ENCODE peak calls at places on chromosomes 12 and 14, in six cellular contexts. One of them, this sample, is unnamed.

GRCh38 chr12:27535318-27535717 is 11.3 kb downstream of the PPFIBP1 start:
- DNase-seq in tibial artery: no peak
- DNase-seq in lung: no peak
- DNase-seq in CD8-positive, alpha-beta memory T cell: no peak
- DNase-seq in HL-60: no peak
- DNase-seq in lower lobe of right lung: no peak
- DNase-seq in this sample: no peak

GRCh38 chr14:38774162-38774561 is 328.9 kb downstream of the SEC23A start:
- DNase-seq in tibial artery: no peak
- DNase-seq in lung: no peak
- DNase-seq in CD8-positive, alpha-beta memory T cell: no peak
- DNase-seq in HL-60: no peak
- DNase-seq in lower lobe of right lung: no peak
- DNase-seq in this sample: no peak

GRCh38 chr12:18250313-18250916 is 10.9 kb upstream of the PIK3C2G start:
- DNase-seq in tibial artery: no peak
- DNase-seq in lung: no peak
- DNase-seq in CD8-positive, alpha-beta memory T cell: no peak
- DNase-seq in HL-60: peak
- DNase-seq in lower lobe of right lung: no peak
- DNase-seq in this sample: no peak

GRCh38 chr12:102093319-102093718 is 26.6 kb downstream of the NUP37 start:
- DNase-seq in tibial artery: no peak
- DNase-seq in lung: no peak
- DNase-seq in CD8-positive, alpha-beta memory T cell: no peak
- DNase-seq in HL-60: no peak
- DNase-seq in lower lobe of right lung: no peak
- DNase-seq in this sample: no peak

GRCh38 chr12:106317406-106318082 is 15.0 kb downstream of the TCP11L2 start:
- DNase-seq in tibial artery: no peak
- DNase-seq in lung: no peak
- DNase-seq in CD8-positive, alpha-beta memory T cell: no peak
- DNase-seq in HL-60: no peak
- DNase-seq in lower lobe of right lung: no peak
- DNase-seq in this sample: no peak

GRCh38 chr14:29458547-29458946 is 469.1 kb downstream of the PRKD1 start:
- DNase-seq in tibial artery: no peak
- DNase-seq in lung: no peak
- DNase-seq in CD8-positive, alpha-beta memory T cell: no peak
- DNase-seq in HL-60: no peak
- DNase-seq in lower lobe of right lung: no peak
- DNase-seq in this sample: no peak

GRCh38 chr12:42588981-42589464 is 523 bp downstream of the PRICKLE1 start:
- DNase-seq in tibial artery: peak
- DNase-seq in lung: peak
- DNase-seq in CD8-positive, alpha-beta memory T cell: no peak
- DNase-seq in HL-60: peak
- DNase-seq in lower lobe of right lung: no peak
- DNase-seq in this sample: no peak

GRCh38 chr12:46400406-46400805 is 27.8 kb upstream of the SLC38A2 start:
- DNase-seq in tibial artery: no peak
- DNase-seq in lung: no peak
- DNase-seq in CD8-positive, alpha-beta memory T cell: no peak
- DNase-seq in HL-60: no peak
- DNase-seq in lower lobe of right lung: no peak
- DNase-seq in this sample: no peak

GRCh38 chr12:20513189-20513588 is 144.9 kb downstream of the PDE3A start:
- DNase-seq in tibial artery: no peak
- DNase-seq in lung: no peak
- DNase-seq in CD8-positive, alpha-beta memory T cell: no peak
- DNase-seq in HL-60: no peak
- DNase-seq in lower lobe of right lung: no peak
- DNase-seq in this sample: no peak

GRCh38 chr14:64683264-64683663 is 21.0 kb upstream of the PLEKHG3 start:
- DNase-seq in tibial artery: peak
- DNase-seq in lung: no peak
- DNase-seq in CD8-positive, alpha-beta memory T cell: no peak
- DNase-seq in HL-60: no peak
- DNase-seq in lower lobe of right lung: no peak
- DNase-seq in this sample: peak

DNA sequence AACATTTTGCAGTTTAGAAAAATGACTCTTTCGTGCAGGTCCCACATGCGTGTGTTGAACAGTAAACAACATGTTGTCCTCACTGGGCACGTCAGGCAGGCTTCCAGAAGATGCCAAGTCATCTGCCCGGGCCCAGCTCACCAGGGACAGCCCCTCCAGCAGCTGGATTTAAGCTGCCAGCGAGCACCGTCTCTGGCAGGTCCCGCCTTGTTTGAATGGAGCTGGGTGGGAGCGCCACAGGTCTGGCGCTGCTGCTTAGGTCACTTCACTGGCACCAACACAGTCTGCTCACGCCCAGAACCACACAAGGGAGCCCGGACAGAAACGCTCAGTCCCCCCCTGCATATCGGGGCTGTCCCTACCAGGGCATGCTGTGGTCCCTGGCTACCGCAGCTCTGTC is 33.1 kb upstream of the MMP17 start:
- DNase-seq in tibial artery: no peak
- DNase-seq in lung: no peak
- DNase-seq in CD8-positive, alpha-beta memory T cell: no peak
- DNase-seq in HL-60: no peak
- DNase-seq in lower lobe of right lung: no peak
- DNase-seq in this sample: no peak
- H3K27ac ChIP-seq in tibial artery: no peak
- H3K27ac ChIP-seq in lung: no peak
- H3K27ac ChIP-seq in CD8-positive, alpha-beta memory T cell: no peak
- H3K27ac ChIP-seq in HL-60: no peak
- H3K27ac ChIP-seq in lower lobe of right lung: no peak
- H3K27ac ChIP-seq in this sample: peak

GRCh38 chr12:112905451-112906089 is 1.2 kb upstream of the OAS1 start:
- DNase-seq in tibial artery: no peak
- DNase-seq in lung: no peak
- DNase-seq in CD8-positive, alpha-beta memory T cell: no peak
- DNase-seq in HL-60: no peak
- DNase-seq in lower lobe of right lung: no peak
- DNase-seq in this sample: no peak
- H3K27ac ChIP-seq in tibial artery: no peak
- H3K27ac ChIP-seq in lung: no peak
- H3K27ac ChIP-seq in CD8-positive, alpha-beta memory T cell: no peak
- H3K27ac ChIP-seq in HL-60: no peak
- H3K27ac ChIP-seq in lower lobe of right lung: no peak
- H3K27ac ChIP-seq in this sample: no peak

DNA sequence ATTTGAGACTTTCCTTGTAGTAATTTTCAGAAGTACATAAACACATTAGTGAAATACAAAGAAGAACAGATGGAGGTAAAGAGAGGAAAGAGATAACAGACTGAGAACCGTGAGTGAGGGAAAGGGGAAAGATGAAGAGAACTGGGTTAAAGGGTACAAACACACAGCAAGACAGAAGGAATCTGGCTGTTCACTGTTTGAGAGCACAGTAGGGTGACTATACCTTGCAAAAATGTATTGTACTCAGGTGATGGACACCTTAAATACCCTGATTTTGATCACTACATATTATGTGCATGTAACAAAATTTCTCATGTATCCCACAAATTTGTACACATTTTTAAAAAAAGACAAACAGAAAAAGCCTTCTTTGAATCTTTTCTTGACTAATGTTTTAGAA is 2.7 kb upstream of the TRHDE start:
- DNase-seq in tibial artery: no peak
- DNase-seq in lung: no peak
- DNase-seq in CD8-positive, alpha-beta memory T cell: no peak
- DNase-seq in HL-60: no peak
- DNase-seq in lower lobe of right lung: no peak
- DNase-seq in this sample: no peak
- H3K27ac ChIP-seq in tibial artery: no peak
- H3K27ac ChIP-seq in lung: no peak
- H3K27ac ChIP-seq in CD8-positive, alpha-beta memory T cell: no peak
- H3K27ac ChIP-seq in HL-60: no peak
- H3K27ac ChIP-seq in lower lobe of right lung: no peak
- H3K27ac ChIP-seq in this sample: no peak

GRCh38 chr12:92145481-92145730 is 240 bp downstream of the BTG1 start:
- DNase-seq in tibial artery: no peak
- DNase-seq in lung: no peak
- DNase-seq in CD8-positive, alpha-beta memory T cell: no peak
- DNase-seq in HL-60: peak
- DNase-seq in lower lobe of right lung: no peak
- DNase-seq in this sample: no peak
- H3K27ac ChIP-seq in tibial artery: peak
- H3K27ac ChIP-seq in lung: peak
- H3K27ac ChIP-seq in CD8-positive, alpha-beta memory T cell: peak
- H3K27ac ChIP-seq in HL-60: peak
- H3K27ac ChIP-seq in lower lobe of right lung: peak
- H3K27ac ChIP-seq in this sample: peak

GRCh38 chr14:54771411-54772027 is 131.1 kb downstream of the GCH1 start:
- DNase-seq in tibial artery: no peak
- DNase-seq in lung: no peak
- DNase-seq in CD8-positive, alpha-beta memory T cell: no peak
- DNase-seq in HL-60: no peak
- DNase-seq in lower lobe of right lung: no peak
- DNase-seq in this sample: no peak

GRCh38 chr14:54767450-54767849 is 135.2 kb downstream of the GCH1 start:
- DNase-seq in tibial artery: peak
- DNase-seq in lung: no peak
- DNase-seq in CD8-positive, alpha-beta memory T cell: no peak
- DNase-seq in HL-60: no peak
- DNase-seq in lower lobe of right lung: no peak
- DNase-seq in this sample: no peak

GRCh38 chr14:54768501-54768900 is 134.1 kb downstream of the GCH1 start:
- DNase-seq in tibial artery: no peak
- DNase-seq in lung: no peak
- DNase-seq in CD8-positive, alpha-beta memory T cell: no peak
- DNase-seq in HL-60: no peak
- DNase-seq in lower lobe of right lung: no peak
- DNase-seq in this sample: no peak

GRCh38 chr14:54772451-54772881 is 130.2 kb downstream of the GCH1 start:
- DNase-seq in tibial artery: no peak
- DNase-seq in lung: no peak
- DNase-seq in CD8-positive, alpha-beta memory T cell: no peak
- DNase-seq in HL-60: no peak
- DNase-seq in lower lobe of right lung: no peak
- DNase-seq in this sample: no peak

DNA sequence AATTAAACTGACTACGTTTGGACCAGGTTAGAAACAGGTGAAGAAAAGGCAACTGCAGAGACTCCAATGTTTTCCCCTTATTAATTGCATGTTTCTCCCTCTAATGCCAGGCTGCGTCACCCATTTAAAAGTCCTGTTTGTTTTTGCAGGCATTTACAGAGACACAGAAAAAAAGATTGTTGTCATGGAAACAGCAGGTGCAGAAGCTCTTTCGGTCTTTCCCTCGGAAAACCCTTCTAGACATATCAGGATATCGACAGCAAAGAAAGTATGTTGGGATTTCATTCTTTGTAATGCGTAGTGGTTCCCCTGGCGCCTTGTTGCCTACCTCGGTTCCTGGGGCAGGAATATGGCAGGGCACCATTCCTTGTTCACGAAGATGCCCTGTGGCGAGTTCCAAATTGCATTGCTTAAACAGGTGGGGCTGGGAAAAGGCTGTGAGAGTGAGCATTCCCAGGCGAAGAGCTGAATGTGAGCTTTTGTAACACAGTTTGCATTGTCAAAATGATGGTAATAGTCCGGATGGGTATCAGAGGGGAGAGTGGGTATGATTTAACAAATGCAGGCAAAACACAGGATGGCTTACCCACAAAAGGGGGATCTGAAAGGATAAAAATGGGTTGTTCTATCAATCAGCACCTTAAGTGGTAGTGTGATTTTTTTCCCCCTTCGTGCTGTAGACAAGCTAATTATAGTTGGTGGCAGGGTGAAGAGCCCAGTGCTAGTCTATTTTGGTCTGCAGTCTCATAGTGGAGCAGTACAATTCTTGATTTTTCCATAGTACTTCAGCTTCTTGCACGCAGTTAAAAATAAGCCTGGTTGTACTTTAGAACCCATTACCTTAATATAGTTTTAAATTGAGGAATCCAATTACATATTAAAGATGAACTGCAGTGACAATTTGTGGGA is 132.4 kb downstream of the GCH1 start:
- DNase-seq in tibial artery: no peak
- DNase-seq in lung: no peak
- DNase-seq in CD8-positive, alpha-beta memory T cell: no peak
- DNase-seq in HL-60: no peak
- DNase-seq in lower lobe of right lung: no peak
- DNase-seq in this sample: no peak
- H3K27ac ChIP-seq in tibial artery: peak
- H3K27ac ChIP-seq in lung: peak
- H3K27ac ChIP-seq in CD8-positive, alpha-beta memory T cell: no peak
- H3K27ac ChIP-seq in HL-60: no peak
- H3K27ac ChIP-seq in lower lobe of right lung: no peak
- H3K27ac ChIP-seq in this sample: no peak